ENCODE peak calls at places on chromosomes 4 and X, in eight cellular contexts. P is bronchial epithelial cell, S is astrocyte, R is SJCRH30, M is ovary, O is endothelial cell of umbilical vein, H is H9, C is thoracic aorta. I is an unnamed sample. For H3K27me3, the result is how much of the 10 kb centered on the place peaks cover.

GRCh38 chr4:2673157-2673556 is 83.0 kb downstream of the TNIP2 start:
- DNase-seq in P (peak), S (no peak), R (peak), M (no peak), O (peak), H (no peak), C (no peak), I (no peak)

GRCh38 chr4:7299051-7299907 is 106.9 kb downstream of the SORCS2 start:
- DNase-seq in P (no peak), S (no peak), R (peak), M (no peak), O (no peak), H (no peak), C (no peak), I (no peak)

GRCh38 chrX:48025561-48025960 is 18.8 kb downstream of the SPACA5 start:
- DNase-seq in P (peak), S (peak), R (peak), M (no peak), O (peak), H (peak), C (no peak), I (peak)

GRCh38 chr4:52051213-52051614 is at the start of gene SPATA18:
- DNase-seq in P (no peak), S (peak), R (no peak), M (peak), O (no peak), H (peak), C (no peak), I (no peak)

GRCh38 chr4:123505457-123506310 is 109.1 kb downstream of the SPRY1 start:
- DNase-seq in P (peak), S (peak), R (peak), M (peak), O (peak), H (peak), C (no peak), I (peak)

GRCh38 chrX:136714626-136715599 is 65.8 kb downstream of the ARHGEF6 start:
- DNase-seq in P (no peak), S (no peak), R (no peak), M (no peak), O (no peak), H (no peak), C (no peak), I (no peak)

GRCh38 chr4:86249074-86249473 is 110.8 kb downstream of the MAPK10 start:
- DNase-seq in P (no peak), S (no peak), R (no peak), M (no peak), O (no peak), H (no peak), C (no peak), I (no peak)

GRCh38 chr4:159071969-159072765 is 30.7 kb upstream of the RAPGEF2 start:
- DNase-seq in P (peak), S (peak), R (no peak), M (no peak), O (no peak), H (no peak), C (no peak), I (no peak)

GRCh38 chr4:15836362-15836761 is 58.2 kb downstream of the CD38 start:
- DNase-seq in P (peak), S (no peak), R (no peak), M (no peak), O (no peak), H (no peak), C (no peak), I (no peak)

GRCh38 chrX:119685225-119686066 is 7.5 kb downstream of the SEPTIN6 start:
- DNase-seq in P (no peak), S (no peak), R (peak), M (no peak), O (peak), H (no peak), C (no peak), I (no peak)

GRCh38 chr4:150491132-150492049 is 90.6 kb upstream of the MAB21L2 start:
- DNase-seq in P (no peak), S (no peak), R (no peak), M (no peak), O (no peak), H (no peak), C (no peak), I (no peak)

GRCh38 chr4:118992149-118992548 is 103.5 kb downstream of the SYNPO2 start:
- DNase-seq in P (no peak), S (no peak), R (no peak), M (no peak), O (no peak), H (no peak), C (no peak), I (no peak)

GRCh38 chrX:119118780-119119395 is 8.7 kb downstream of the KIAA1210 start:
- DNase-seq in P (peak), S (peak), R (peak), M (peak), O (peak), H (peak), C (peak), I (peak)

GRCh38 chr4:183700407-183700806 is 41.3 kb downstream of the TRAPPC11 start:
- DNase-seq in P (peak), S (no peak), R (no peak), M (no peak), O (no peak), H (no peak), C (no peak), I (no peak)

GRCh38 chrX:150038356-150038755 is 100.1 kb upstream of the EOLA2 start:
- DNase-seq in P (no peak), S (no peak), R (no peak), M (no peak), O (no peak), H (no peak), C (no peak), I (no peak)

GRCh38 chr4:89196056-89196674 is 84.8 kb downstream of the TIGD2 start:
- DNase-seq in P (no peak), S (no peak), R (no peak), M (no peak), O (no peak), H (no peak), C (no peak), I (no peak)

GRCh38 chr4:141416677-141417363 is 196.1 kb downstream of the ZNF330 start:
- DNase-seq in P (no peak), S (peak), R (no peak), M (no peak), O (no peak), H (no peak), C (no peak), I (no peak)

GRCh38 chrX:132958086-132958703 is at the start of gene HS6ST2:
- DNase-seq in P (no peak), S (no peak), R (peak), M (peak), O (peak), H (peak), C (no peak), I (no peak)

GRCh38 chr4:74631338-74631737 is 163.0 kb downstream of the BTC start:
- DNase-seq in P (peak), S (no peak), R (peak), M (no peak), O (peak), H (no peak), C (no peak), I (no peak)

GRCh38 chrX:11533211-11533651 is 132.5 kb downstream of the ARHGAP6 start:
- DNase-seq in P (peak), S (peak), R (peak), M (no peak), O (peak), H (no peak), C (no peak), I (no peak)

GRCh38 chrX:12819231-12819630 is 28.0 kb downstream of the PRPS2 start:
- DNase-seq in P (peak), S (no peak), R (no peak), M (no peak), O (no peak), H (no peak), C (no peak), I (no peak)

GRCh38 chr4:183438458-183439113 is 5.8 kb upstream of the CDKN2AIP start:
- DNase-seq in P (peak), S (peak), R (no peak), M (no peak), O (peak), H (no peak), C (no peak), I (no peak)

GRCh38 chr4:148116264-148116663 is 325.9 kb downstream of the NR3C2 start:
- DNase-seq in P (no peak), S (peak), R (peak), M (no peak), O (peak), H (no peak), C (no peak), I (no peak)

GRCh38 chr4:184833046-184833838 is 7.5 kb upstream of the ACSL1 start:
- DNase-seq in P (no peak), S (no peak), R (no peak), M (no peak), O (no peak), H (no peak), C (no peak), I (no peak)

GRCh38 chrX:20315140-20315539 is 48.4 kb upstream of the RPS6KA3 start:
- DNase-seq in P (peak), S (no peak), R (no peak), M (no peak), O (no peak), H (no peak), C (no peak), I (no peak)

GRCh38 chrX:113982766-113983165 is 601.1 kb upstream of the HTR2C start:
- DNase-seq in P (no peak), S (no peak), R (no peak), M (no peak), O (no peak), H (no peak), C (no peak), I (no peak)

GRCh38 chrX:113980953-113981352 is 602.9 kb upstream of the HTR2C start:
- DNase-seq in P (no peak), S (no peak), R (no peak), M (no peak), O (no peak), H (no peak), C (no peak), I (no peak)

GRCh38 chrX:113986427-113986826 is 597.5 kb upstream of the HTR2C start:
- DNase-seq in P (no peak), S (no peak), R (no peak), M (no peak), O (no peak), H (no peak), C (no peak), I (no peak)
- H3K27me3 ChIP-seq in P (under half), S (under half), R (under half), M (under half), O (under half), H (under half), C (under half), I (under half)

GRCh38 chrX:71954458-71954857 is 43.8 kb downstream of the NHSL2 start:
- DNase-seq in P (no peak), S (no peak), R (no peak), M (no peak), O (peak), H (no peak), C (no peak), I (no peak)
- H3K27me3 ChIP-seq in P (under half), S (under half), R (under half), M (under half), O (under half), H (under half), C (under half), I (under half)

GRCh38 chr4:8867624-8868320 is 3.9 kb downstream of the HMX1 start:
- DNase-seq in P (no peak), S (no peak), R (no peak), M (no peak), O (no peak), H (no peak), C (no peak), I (no peak)

GRCh38 chr4:8868321-8869001 is 3.2 kb downstream of the HMX1 start:
- DNase-seq in P (no peak), S (no peak), R (no peak), M (no peak), O (no peak), H (no peak), C (no peak), I (no peak)

GRCh38 chr4:8865681-8866310 is 5.8 kb downstream of the HMX1 start:
- DNase-seq in P (no peak), S (no peak), R (no peak), M (no peak), O (no peak), H (no peak), C (no peak), I (no peak)

GRCh38 chr4:8866421-8866820 is 5.2 kb downstream of the HMX1 start:
- DNase-seq in P (no peak), S (no peak), R (no peak), M (no peak), O (no peak), H (no peak), C (no peak), I (no peak)

GRCh38 chr4:8866828-8867623 is 4.6 kb downstream of the HMX1 start:
- DNase-seq in P (no peak), S (no peak), R (no peak), M (no peak), O (no peak), H (no peak), C (no peak), I (no peak)
- H3K27me3 ChIP-seq in P (half or more), S (half or more), R (under half), M (under half), O (half or more), H (half or more), C (under half), I (half or more)

GRCh38 chrX:78315745-78316144 is 11.7 kb downstream of the CYSLTR1 start:
- DNase-seq in P (no peak), S (no peak), R (no peak), M (no peak), O (no peak), H (no peak), C (no peak), I (no peak)

GRCh38 chrX:78307665-78308064 is 19.7 kb downstream of the CYSLTR1 start:
- DNase-seq in P (peak), S (no peak), R (no peak), M (no peak), O (no peak), H (no peak), C (no peak), I (no peak)

GRCh38 chrX:78314561-78314960 is 12.8 kb downstream of the CYSLTR1 start:
- DNase-seq in P (peak), S (no peak), R (no peak), M (no peak), O (no peak), H (no peak), C (no peak), I (no peak)

GRCh38 chrX:78316310-78316709 is 11.1 kb downstream of the CYSLTR1 start:
- DNase-seq in P (no peak), S (no peak), R (no peak), M (no peak), O (no peak), H (no peak), C (no peak), I (no peak)

GRCh38 chrX:78313526-78313925 is 13.9 kb downstream of the CYSLTR1 start:
- DNase-seq in P (no peak), S (no peak), R (no peak), M (no peak), O (no peak), H (no peak), C (no peak), I (no peak)
- H3K27me3 ChIP-seq in P (under half), S (under half), R (under half), M (under half), O (under half), H (under half), C (under half), I (under half)

DNA sequence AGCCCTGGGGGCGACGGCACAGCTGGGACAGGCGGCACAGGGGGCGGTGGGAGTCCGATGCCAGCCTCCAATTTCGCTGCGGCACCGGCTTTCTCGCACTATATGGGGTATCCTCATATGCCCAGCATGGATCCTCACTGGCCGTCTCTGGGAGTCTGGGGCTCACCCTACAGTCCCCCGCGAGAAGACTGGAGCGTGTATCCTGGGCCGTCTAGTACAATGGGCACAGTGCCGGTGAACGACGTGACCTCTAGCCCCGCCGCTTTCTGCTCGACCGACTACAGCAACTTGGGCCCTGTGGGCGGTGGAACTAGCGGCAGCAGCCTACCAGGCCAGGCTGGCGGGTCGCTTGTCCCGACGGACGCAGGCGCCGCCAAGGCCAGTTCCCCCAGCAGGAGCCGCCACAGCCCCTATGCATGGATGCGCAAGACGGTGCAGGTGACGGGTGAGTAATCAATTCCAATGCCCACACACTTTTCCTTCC is 500 bp downstream of the CDX4 start:
- DNase-seq in P (no peak), S (no peak), R (no peak), M (no peak), O (no peak), H (peak), C (no peak), I (no peak)
- H3K27me3 ChIP-seq in P (under half), S (under half), R (under half), M (under half), O (under half), H (under half), C (under half), I (under half)

GRCh38 chrX:36159254-36159653 is 239.7 kb downstream of the CFAP47 start:
- DNase-seq in P (no peak), S (no peak), R (no peak), M (no peak), O (no peak), H (no peak), C (no peak), I (no peak)

DNA sequence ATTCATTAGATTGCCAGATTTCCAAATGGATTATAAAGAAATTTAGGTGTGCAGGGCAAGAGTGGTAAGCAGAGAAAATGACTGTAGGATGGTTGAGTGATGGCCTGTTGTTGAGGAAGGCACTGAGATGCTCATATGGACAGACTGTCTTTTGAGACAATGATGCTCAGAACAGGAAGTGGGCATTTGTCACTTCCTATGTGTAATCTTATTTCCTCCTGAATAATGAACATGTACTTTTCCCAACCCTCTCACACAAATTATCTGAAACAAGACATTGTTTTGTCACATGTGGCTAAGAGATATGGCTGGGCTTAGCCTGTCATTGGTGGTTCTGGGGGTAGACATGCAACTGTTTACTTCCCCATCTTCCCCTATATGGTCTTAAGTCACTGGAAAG is 240.5 kb downstream of the CFAP47 start:
- DNase-seq in P (peak), S (no peak), R (no peak), M (no peak), O (no peak), H (no peak), C (no peak), I (no peak)
- H3K27me3 ChIP-seq in P (under half), S (under half), R (under half), M (under half), O (under half), H (under half), C (under half), I (under half)

GRCh38 chrX:107704587-107704986 is 71.0 kb downstream of the TSC22D3 start:
- DNase-seq in P (no peak), S (no peak), R (no peak), M (no peak), O (no peak), H (no peak), C (no peak), I (no peak)
- H3K27me3 ChIP-seq in P (under half), S (under half), R (under half), M (under half), O (under half), H (under half), C (under half), I (under half)

GRCh38 chr4:173529505-173530325 is at the start of gene HAND2:
- DNase-seq in P (no peak), S (no peak), R (peak), M (peak), O (no peak), H (peak), C (no peak), I (no peak)
- H3K27me3 ChIP-seq in P (half or more), S (half or more), R (under half), M (under half), O (half or more), H (half or more), C (under half), I (half or more)

GRCh38 chrX:99752776-99753175 is 657.3 kb downstream of the PCDH19 start:
- DNase-seq in P (no peak), S (no peak), R (no peak), M (no peak), O (no peak), H (no peak), C (no peak), I (no peak)
- H3K27me3 ChIP-seq in P (under half), S (under half), R (under half), M (under half), O (under half), H (under half), C (under half), I (under half)

GRCh38 chr4:1400861-1401408 is 5.3 kb downstream of the NKX1-1 start:
- DNase-seq in P (no peak), S (no peak), R (no peak), M (peak), O (no peak), H (no peak), C (no peak), I (no peak)
- H3K27me3 ChIP-seq in P (under half), S (under half), R (under half), M (under half), O (under half), H (half or more), C (under half), I (under half)

I was measured in iPS DF 6.9.